ENCODE peak calls at places on chromosomes 7 and 10, in seven cellular contexts. X is Kasumi-1; U is astrocyte of the cerebellum; M is putamen; A is NCI-H345; L is activated T-helper 9 cell treated with anti-CD3 and anti-CD28 coated beads, Interleukin-2, amount 50 U/mL, for 16 hours; G is AG08395. S is an unnamed sample.

GRCh38 chr7:107969856-107970255 is 33.1 kb downstream of the LAMB1 start:
- DNase-seq in A (no peak), G (no peak), L (no peak), U (no peak), X (no peak), M (no peak), S (no peak)

GRCh38 chr10:132938472-132939329 is 3.7 kb downstream of the CFAP46 start:
- DNase-seq in A (peak; percentile 7), U (no peak), X (peak; percentile 23), G (peak; percentile 15), M (no peak), L (no peak), S (no peak)

GRCh38 chr7:104299323-104299722 is 29.1 kb upstream of the LHFPL3 start:
- DNase-seq in L (no peak), M (no peak), G (no peak), X (no peak), U (no peak), A (no peak), S (no peak)

GRCh38 chr10:33253411-33253810 is 81.1 kb downstream of the NRP1 start:
- DNase-seq in M (no peak), G (no peak), A (no peak), L (no peak), X (no peak), U (no peak), S (no peak)

GRCh38 chr7:96299496-96299895 is 22.4 kb downstream of the SLC25A13 start:
- DNase-seq in M (no peak), X (no peak), G (no peak), A (no peak), U (no peak), L (no peak), S (no peak)

GRCh38 chr7:40969641-40970040 is 733.2 kb downstream of the INHBA start:
- DNase-seq in L (no peak), U (no peak), M (no peak), G (no peak), A (no peak), X (no peak), S (no peak)

GRCh38 chr10:132770061-132771021 is 15.6 kb downstream of the NKX6-2 start:
- DNase-seq in M (no peak), A (no peak), U (no peak), L (no peak), X (no peak), G (no peak), S (no peak)

GRCh38 chr10:48805848-48806247 is 121.2 kb downstream of the WDFY4 start:
- DNase-seq in M (peak; percentile 9), G (no peak), A (no peak), U (no peak), L (no peak), X (no peak), S (no peak)

GRCh38 chr7:35546691-35547090 is 148.2 kb downstream of the HERPUD2 start:
- DNase-seq in L (no peak), X (no peak), U (no peak), M (no peak), A (no peak), G (no peak), S (no peak)

GRCh38 chr10:23643396-23643795 is 204.5 kb downstream of the OTUD1 start:
- DNase-seq in X (peak; percentile 100), L (no peak), M (no peak), A (no peak), G (no peak), U (no peak), S (no peak)

GRCh38 chr7:39603931-39604330 is 19.4 kb upstream of the RALA start:
- DNase-seq in U (no peak), X (no peak), M (no peak), G (no peak), A (no peak), L (no peak), S (no peak)

GRCh38 chr7:129047761-129048160 is 7.2 kb downstream of the TNPO3 start:
- DNase-seq in M (no peak), A (no peak), L (no peak), U (no peak), G (no peak), X (no peak), S (no peak)

GRCh38 chr7:2972531-2973161 is 71.0 kb downstream of the CARD11 start:
- DNase-seq in A (no peak), L (no peak), G (no peak), M (no peak), U (no peak), X (no peak), S (no peak)

GRCh38 chr10:75650648-75651047 is 219.2 kb downstream of the LRMDA start:
- DNase-seq in L (no peak), M (no peak), X (no peak), G (no peak), A (no peak), U (no peak), S (no peak)

GRCh38 chr7:152354061-152354460 is 81.7 kb downstream of the KMT2C start:
- DNase-seq in L (no peak), M (no peak), U (no peak), X (no peak), A (no peak), G (peak; percentile 44), S (peak; percentile 19)

GRCh38 chr7:1675036-1675671 is 5.1 kb downstream of the ELFN1 start:
- DNase-seq in L (no peak), M (no peak), A (no peak), G (no peak), X (no peak), U (no peak), S (no peak)

GRCh38 chr7:157096286-157097055 is 42.3 kb upstream of the UBE3C start:
- DNase-seq in U (no peak), M (no peak), X (no peak), L (no peak), G (no peak), A (no peak), S (no peak)

GRCh38 chr10:93235686-93236085 is 162.0 kb downstream of the CYP26A1 start:
- DNase-seq in L (no peak), U (no peak), G (peak; percentile 90), A (no peak), M (no peak), X (no peak), S (peak; percentile 82)

GRCh38 chr10:34637419-34637911 is 177.6 kb downstream of the PARD3 start:
- DNase-seq in A (peak; percentile 40), G (peak; percentile 39), M (peak; percentile 37), L (peak; percentile 42), X (peak; percentile 73), U (peak; percentile 19), S (peak; percentile 34)

GRCh38 chr10:69048103-69048502 is 39.8 kb upstream of the SRGN start:
- DNase-seq in G (peak; percentile 39), M (peak; percentile 53), L (no peak), A (no peak), U (no peak), X (peak; percentile 98), S (no peak)

GRCh38 chr10:104109908-104110662 is 11.9 kb upstream of the SFR1 start:
- DNase-seq in L (no peak), G (peak; percentile 70), A (no peak), U (no peak), M (no peak), X (no peak), S (peak; percentile 32)

GRCh38 chr10:61923210-61924024 is 21.9 kb downstream of the ARID5B start:
- DNase-seq in G (peak; percentile 65), X (no peak), M (no peak), A (no peak), U (no peak), L (no peak), S (peak; percentile 60)

GRCh38 chr7:110084177-110084807 is 1006.6 kb upstream of the LRRN3 start:
- DNase-seq in X (no peak), L (no peak), A (no peak), M (no peak), U (no peak), G (no peak), S (no peak)

GRCh38 chr10:76640765-76641164 is 996.8 kb downstream of the KCNMA1 start:
- DNase-seq in A (no peak), G (no peak), U (no peak), M (no peak), X (no peak), L (no peak), S (no peak)

GRCh38 chr7:1224093-1224702 is 8.5 kb upstream of the UNCX start:
- DNase-seq in L (no peak), X (no peak), A (no peak), U (no peak), M (no peak), G (no peak), S (no peak)

GRCh38 chr10:23345861-23346260 is 1.3 kb upstream of the C10orf67 start:
- DNase-seq in L (no peak), M (peak; percentile 55), X (no peak), A (no peak), U (peak; percentile 72), G (no peak), S (no peak)

GRCh38 chr10:46545861-46546590 is 10.4 kb downstream of the GPRIN2 start:
- DNase-seq in A (no peak), L (no peak), M (no peak), X (no peak), G (no peak), U (no peak), S (no peak)

GRCh38 chr7:16921151-16921550 is 39.4 kb upstream of the AGR3 start:
- DNase-seq in M (no peak), G (no peak), A (no peak), X (no peak), L (no peak), U (no peak), S (no peak)

GRCh38 chr10:124703778-124704427 is 40.3 kb downstream of the FAM53B start:
- DNase-seq in A (peak; percentile 38), G (peak; percentile 38), M (peak; percentile 92), U (no peak), L (no peak), X (no peak), S (no peak)

GRCh38 chr10:6748981-6749630 is 169.0 kb upstream of the PRKCQ start:
- DNase-seq in G (peak; percentile 80), U (peak; percentile 23), M (no peak), A (no peak), L (no peak), X (no peak), S (no peak)

GRCh38 chr10:106863549-106863948 is 301.0 kb downstream of the SORCS1 start:
- DNase-seq in U (no peak), M (no peak), L (no peak), X (no peak), A (no peak), G (no peak), S (no peak)

GRCh38 chr10:104614245-104614831 is 26.8 kb upstream of the SORCS3 start:
- DNase-seq in A (no peak), L (no peak), X (peak; percentile 49), G (peak; percentile 41), M (no peak), U (no peak), S (peak; percentile 20)

GRCh38 chr10:131094406-131095108 is 217.0 kb downstream of the TCERG1L start:
- DNase-seq in G (no peak), U (no peak), A (peak; percentile 42), X (no peak), L (no peak), M (no peak), S (no peak)

GRCh38 chr7:155338632-155339320 is 41.1 kb downstream of the INSIG1 start:
- DNase-seq in M (no peak), A (no peak), X (no peak), U (no peak), G (no peak), L (no peak), S (no peak)

GRCh38 chr10:77240042-77240619 is 397.5 kb downstream of the KCNMA1 start:
- DNase-seq in G (no peak), X (no peak), M (no peak), U (no peak), L (no peak), A (no peak), S (no peak)

GRCh38 chr10:128096486-128097199 is 29.6 kb downstream of the MKI67 start:
- DNase-seq in A (no peak), U (no peak), G (no peak), M (no peak), L (no peak), X (no peak), S (no peak)

GRCh38 chr7:15457959-15458955 is 103.6 kb downstream of the AGMO start:
- DNase-seq in U (no peak), A (no peak), L (no peak), M (no peak), X (no peak), G (no peak), S (no peak)

GRCh38 chr10:109914966-109915365 is 8.3 kb downstream of the XPNPEP1 start:
- DNase-seq in G (peak; percentile 78), U (peak; percentile 80), L (peak; percentile 10), A (no peak), M (no peak), X (peak; percentile 98), S (peak; percentile 76)